ENCODE peak calls at places on chromosomes 16 and 17, in five cellular contexts. S is adrenal gland, V is endothelial cell of umbilical vein, I is GM12878, Y is body of pancreas. Z is an unnamed sample.
A peak's percentile ranks its signal among the peaks of the same experiment; 100 is the strongest.

GRCh38 chr17:39738568-39738901 is 797 bp downstream of the GRB7 start:
- DNase-seq in V (no peak), S (no peak), I (no peak), Y (peak; percentile 66), Z (no peak)

GRCh38 chr17:31392856-31393748 is 1.6 kb downstream of the RAB11FIP4 start:
- DNase-seq in I (no peak), V (no peak), S (no peak), Y (no peak), Z (no peak)

GRCh38 chr16:58306327-58306726 is 11.5 kb upstream of the PRSS54 start:
- DNase-seq in I (no peak), S (peak; percentile 60), Y (peak; percentile 22), V (peak; percentile 30), Z (no peak)

GRCh38 chr16:85275533-85276249 is 163.4 kb upstream of the CIBAR2 start:
- DNase-seq in S (peak; percentile 77), I (no peak), Y (peak; percentile 74), V (peak; percentile 51), Z (peak; percentile 93)

GRCh38 chr17:57519199-57519598 is 225.9 kb downstream of the CCDC182 start:
- DNase-seq in I (no peak), Y (no peak), V (no peak), S (no peak), Z (peak; percentile 47)

GRCh38 chr16:11412175-11412904 is 67.1 kb downstream of the RMI2 start:
- DNase-seq in I (no peak), V (no peak), Y (no peak), S (no peak), Z (no peak)

GRCh38 chr17:37826497-37827115 is 81.7 kb upstream of the HNF1B start:
- DNase-seq in S (peak; percentile 29), I (no peak), Y (no peak), V (no peak), Z (no peak)

GRCh38 chr17:48510381-48510760 is 20.4 kb downstream of the HOXB1 start:
- DNase-seq in I (no peak), S (no peak), Y (no peak), V (no peak), Z (no peak)

GRCh38 chr17:4130715-4131114 is 12.1 kb downstream of the ZZEF1 start:
- DNase-seq in Y (no peak), S (peak; percentile 61), I (no peak), V (peak; percentile 56), Z (no peak)

GRCh38 chr17:73642659-73643011 is 1.6 kb downstream of the SDK2 start:
- DNase-seq in V (no peak), I (no peak), S (no peak), Y (no peak), Z (no peak)

GRCh38 chr17:64252831-64253230 is 10.2 kb downstream of the TEX2 start:
- DNase-seq in V (no peak), I (no peak), Y (no peak), S (no peak), Z (no peak)

GRCh38 chr16:56885446-56886162 is 20.6 kb downstream of the SLC12A3 start:
- DNase-seq in I (no peak), S (no peak), Y (no peak), V (no peak), Z (no peak)

GRCh38 chr17:5893741-5894140 is 176.4 kb upstream of the WSCD1 start:
- DNase-seq in V (no peak), Y (no peak), I (no peak), S (no peak), Z (no peak)

GRCh38 chr16:47565454-47565853 is 104.3 kb downstream of the PHKB start:
- DNase-seq in Y (peak; percentile 16), S (peak; percentile 69), V (peak; percentile 30), I (no peak), Z (peak; percentile 15)

GRCh38 chr17:13194887-13195286 is 177.1 kb upstream of the ELAC2 start:
- DNase-seq in S (no peak), Y (no peak), I (no peak), V (no peak), Z (no peak)

DNA sequence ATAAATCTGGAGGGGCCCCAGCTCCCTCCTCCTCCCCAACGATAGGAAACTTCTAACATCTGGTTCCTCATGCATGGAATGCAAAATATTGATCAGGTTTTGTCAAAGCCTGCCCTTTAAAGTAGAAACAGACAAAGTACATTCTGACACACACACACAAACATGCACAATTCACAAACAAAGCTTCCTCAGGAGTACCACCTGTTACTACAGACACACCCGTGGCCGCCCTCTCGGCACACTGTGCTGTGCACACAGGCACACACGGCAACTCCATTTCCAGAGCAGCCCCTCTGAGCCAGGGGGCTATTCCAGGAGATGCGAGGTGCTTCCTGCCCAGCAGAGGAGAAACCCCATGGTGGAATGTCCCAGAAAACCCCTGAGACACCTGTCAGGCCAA is 151.2 kb downstream of the ZFHX3 start:
- DNase-seq in I (no peak), Y (no peak), V (no peak), S (no peak), Z (no peak)
- TF ChIP-seq POLR2A in I (no peak), Y (no peak), V (no peak), S (no peak), Z (no peak)

DNA sequence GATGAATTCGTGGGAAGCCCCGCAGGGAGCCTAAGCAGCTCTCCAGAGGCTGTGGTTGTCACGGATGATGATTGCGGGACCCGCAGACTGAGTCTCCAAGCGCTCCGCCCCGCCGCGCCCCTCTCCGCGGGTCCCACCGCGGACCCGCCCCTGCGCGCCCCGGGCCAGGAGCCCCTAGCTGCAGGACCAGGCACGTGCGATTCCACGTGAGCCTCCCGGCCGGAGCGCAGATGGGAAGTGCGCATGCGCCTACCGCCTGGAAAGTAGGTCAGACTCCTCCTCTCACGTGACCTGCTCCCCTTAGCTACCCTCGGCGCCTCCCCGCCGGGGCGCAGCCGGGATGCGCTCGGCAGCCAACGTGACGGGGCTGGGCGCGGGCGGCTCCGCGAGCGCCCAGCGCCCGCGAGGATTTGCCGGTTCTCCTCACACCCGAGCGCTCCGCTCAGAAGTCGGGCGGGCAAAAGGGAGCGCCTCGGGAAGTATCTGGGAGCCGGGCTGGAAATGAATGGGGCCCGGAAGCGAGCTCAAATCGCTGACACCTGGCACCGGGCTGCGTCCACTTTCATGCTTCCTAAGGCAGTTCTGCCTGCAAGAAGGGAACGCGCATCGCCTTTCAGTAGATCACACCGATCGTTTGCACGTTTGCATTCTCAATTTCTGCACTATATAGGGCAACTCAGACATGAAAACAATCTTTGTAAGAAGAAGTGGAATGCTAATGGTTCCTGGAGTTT is 26.4 kb upstream of the HLF start:
- DNase-seq in Y (peak; percentile 94), I (peak; percentile 59), V (peak; percentile 83), S (peak; percentile 93), Z (peak; percentile 99)
- TF ChIP-seq POLR2A in Y (peak; percentile 42), I (peak; percentile 73), V (no peak), S (no peak), Z (peak; percentile 56)

GRCh38 chr17:29591737-29592624 is 951 bp upstream of the ANKRD13B start:
- DNase-seq in Y (peak; percentile 87), S (peak; percentile 86), I (no peak), V (peak; percentile 91), Z (peak; percentile 83)

GRCh38 chr17:29592850-29593545 is at the start of gene ANKRD13B:
- DNase-seq in S (no peak), Y (no peak), I (no peak), V (no peak), Z (no peak)

GRCh38 chr17:29594441-29595090 is 1.6 kb downstream of the ANKRD13B start:
- DNase-seq in V (no peak), I (no peak), S (no peak), Y (no peak), Z (no peak)

GRCh38 chr17:29595107-29595942 is 2.4 kb downstream of the ANKRD13B start:
- DNase-seq in I (no peak), S (no peak), Y (peak; percentile 10), V (no peak), Z (no peak)

GRCh38 chr17:29593546-29594440 is 861 bp downstream of the ANKRD13B start:
- DNase-seq in V (no peak), S (no peak), I (no peak), Y (no peak), Z (no peak)
- TF ChIP-seq POLR2A in V (no peak), S (no peak), I (no peak), Y (no peak), Z (no peak)

GRCh38 chr16:80125677-80126076 is 415.1 kb upstream of the DYNLRB2 start:
- DNase-seq in I (no peak), Y (no peak), V (no peak), S (peak; percentile 2), Z (no peak)

GRCh38 chr16:80121522-80121909 is 419.3 kb upstream of the DYNLRB2 start:
- DNase-seq in I (no peak), Y (no peak), S (no peak), V (no peak), Z (no peak)

GRCh38 chr16:80122155-80122554 is 418.6 kb upstream of the DYNLRB2 start:
- DNase-seq in Y (no peak), V (no peak), S (peak; percentile 52), I (no peak), Z (no peak)

GRCh38 chr16:80120899-80121521 is 419.8 kb upstream of the DYNLRB2 start:
- DNase-seq in S (no peak), I (no peak), Y (no peak), V (no peak), Z (no peak)

GRCh38 chr16:80123189-80123588 is 417.6 kb upstream of the DYNLRB2 start:
- DNase-seq in S (no peak), I (no peak), V (no peak), Y (no peak), Z (no peak)
- TF ChIP-seq POLR2A in S (no peak), I (no peak), V (no peak), Y (no peak), Z (no peak)

DNA sequence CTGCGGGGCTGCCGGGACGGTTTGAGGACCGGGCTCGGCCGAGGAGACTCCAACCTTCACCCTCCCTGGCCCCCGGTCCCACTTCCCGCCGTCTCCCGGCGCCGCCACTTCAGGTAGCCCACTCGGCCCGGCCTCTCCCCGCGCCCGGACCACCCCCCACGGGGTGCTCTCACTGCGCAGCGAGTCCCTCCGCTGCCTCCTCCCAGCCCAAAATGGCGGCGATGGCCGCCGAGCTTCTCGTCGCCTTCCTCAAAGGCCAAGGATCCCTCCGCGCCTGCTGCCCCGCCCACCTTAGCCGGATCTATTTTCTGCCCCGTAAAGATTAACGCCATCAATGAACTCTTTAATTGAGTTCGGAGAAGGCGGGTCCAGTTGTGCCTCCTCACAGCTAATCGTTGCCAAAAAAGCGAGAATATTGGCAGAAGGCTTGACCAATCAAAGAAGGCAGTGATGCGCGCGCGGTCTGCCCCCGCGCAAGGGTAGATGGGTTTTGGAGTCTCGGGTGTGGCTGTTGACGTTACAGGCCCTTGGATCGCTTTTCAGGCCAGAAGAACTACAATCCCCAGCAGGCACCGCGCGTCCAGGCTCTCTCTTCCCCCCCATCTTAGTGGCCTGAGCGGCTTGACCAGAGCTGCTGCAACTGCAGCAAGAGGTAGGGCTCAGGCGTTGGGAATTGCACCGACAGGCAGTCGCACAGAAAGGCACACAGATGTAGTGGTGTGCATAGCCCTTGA is at the start of gene HEXIM2:
- DNase-seq in Y (peak; percentile 98), I (peak; percentile 100), S (peak; percentile 99), V (peak; percentile 100), Z (peak; percentile 85)
- TF ChIP-seq POLR2A in Y (peak; percentile 97), I (peak; percentile 95), S (peak; percentile 94), V (peak; percentile 94), Z (peak; percentile 83)

GRCh38 chr17:27332485-27333409 is 38.8 kb downstream of the WSB1 start:
- DNase-seq in I (peak; percentile 81), Y (peak; percentile 98), V (peak; percentile 98), S (peak; percentile 99), Z (peak; percentile 92)
- TF ChIP-seq POLR2A in I (no peak), Y (peak; percentile 63), V (peak; percentile 39), S (peak; percentile 31), Z (peak; percentile 30)